ENCODE peak calls at places on chromosomes 6 and 20, in five cellular contexts. One of them, this sample, is unnamed.

GRCh38 chr20:62423326-62423706 is 4.0 kb downstream of the RBBP8NL start:
- DNase-seq in cardiac muscle cell: no peak
- DNase-seq in uterus: no peak
- DNase-seq in PC-3: no peak
- DNase-seq in ovary: no peak
- DNase-seq in this sample: no peak

GRCh38 chr6:24464253-24465038 is 24.9 kb downstream of the GPLD1 start:
- DNase-seq in cardiac muscle cell: no peak
- DNase-seq in PC-3: peak; percentile 58
- DNase-seq in ovary: no peak
- DNase-seq in uterus: no peak
- DNase-seq in this sample: no peak

GRCh38 chr6:1527098-1527497 is 82.6 kb upstream of the FOXC1 start:
- DNase-seq in PC-3: no peak
- DNase-seq in uterus: no peak
- DNase-seq in cardiac muscle cell: peak; percentile 80
- DNase-seq in ovary: peak; percentile 40
- DNase-seq in this sample: peak; percentile 14

GRCh38 chr6:75747371-75747984 is 1.6 kb upstream of the MYO6 start:
- DNase-seq in PC-3: peak; percentile 74
- DNase-seq in uterus: no peak
- DNase-seq in cardiac muscle cell: no peak
- DNase-seq in ovary: no peak
- DNase-seq in this sample: peak; percentile 69

GRCh38 chr6:37806213-37806612 is 13.3 kb upstream of the ZFAND3 start:
- DNase-seq in uterus: no peak
- DNase-seq in PC-3: no peak
- DNase-seq in cardiac muscle cell: no peak
- DNase-seq in ovary: no peak
- DNase-seq in this sample: peak; percentile 71

GRCh38 chr6:142867988-142868818 is 76.8 kb downstream of the HIVEP2 start:
- DNase-seq in cardiac muscle cell: peak; percentile 90
- DNase-seq in uterus: no peak
- DNase-seq in PC-3: no peak
- DNase-seq in ovary: no peak
- DNase-seq in this sample: peak; percentile 88

GRCh38 chr6:105569706-105570105 is 166.8 kb upstream of the PREP start:
- DNase-seq in uterus: no peak
- DNase-seq in ovary: no peak
- DNase-seq in PC-3: peak; percentile 17
- DNase-seq in cardiac muscle cell: no peak
- DNase-seq in this sample: peak; percentile 56

GRCh38 chr20:50276119-50277063 is 85.8 kb downstream of the CEBPB start:
- DNase-seq in ovary: peak; percentile 20
- DNase-seq in uterus: no peak
- DNase-seq in PC-3: no peak
- DNase-seq in cardiac muscle cell: no peak
- DNase-seq in this sample: peak; percentile 51

GRCh38 chr6:136500414-136500813 is 49.8 kb downstream of the MAP7 start:
- DNase-seq in ovary: no peak
- DNase-seq in cardiac muscle cell: no peak
- DNase-seq in uterus: no peak
- DNase-seq in PC-3: no peak
- DNase-seq in this sample: no peak

GRCh38 chr20:36360429-36360828 is 54.3 kb downstream of the DLGAP4 start:
- DNase-seq in cardiac muscle cell: no peak
- DNase-seq in ovary: no peak
- DNase-seq in uterus: no peak
- DNase-seq in PC-3: no peak
- DNase-seq in this sample: no peak

GRCh38 chr6:83707829-83708545 is 914 bp downstream of the SNAP91 start:
- DNase-seq in ovary: peak; percentile 12
- DNase-seq in uterus: no peak
- DNase-seq in PC-3: no peak
- DNase-seq in cardiac muscle cell: peak; percentile 1
- DNase-seq in this sample: no peak

GRCh38 chr6:27889628-27890315 is 22.4 kb downstream of the OR2B2 start:
- DNase-seq in ovary: no peak
- DNase-seq in cardiac muscle cell: no peak
- DNase-seq in uterus: no peak
- DNase-seq in PC-3: no peak
- DNase-seq in this sample: no peak

GRCh38 chr6:27889275-27889627 is 22.9 kb downstream of the OR2B2 start:
- DNase-seq in ovary: no peak
- DNase-seq in uterus: no peak
- DNase-seq in cardiac muscle cell: no peak
- DNase-seq in PC-3: no peak
- DNase-seq in this sample: no peak

GRCh38 chr6:27892596-27893058 is 19.6 kb downstream of the OR2B2 start:
- DNase-seq in uterus: no peak
- DNase-seq in cardiac muscle cell: no peak
- DNase-seq in ovary: no peak
- DNase-seq in PC-3: peak; percentile 26
- DNase-seq in this sample: no peak

GRCh38 chr6:27891300-27891913 is 20.8 kb downstream of the OR2B2 start:
- DNase-seq in ovary: no peak
- DNase-seq in cardiac muscle cell: no peak
- DNase-seq in PC-3: no peak
- DNase-seq in uterus: no peak
- DNase-seq in this sample: no peak

GRCh38 chr6:27890351-27891299 is 21.6 kb downstream of the OR2B2 start:
- DNase-seq in ovary: no peak
- DNase-seq in uterus: no peak
- DNase-seq in cardiac muscle cell: peak; percentile 94
- DNase-seq in PC-3: no peak
- DNase-seq in this sample: peak; percentile 96
- H3K27ac ChIP-seq in ovary: no peak overlapping the region
- H3K27ac ChIP-seq in uterus: no peak overlapping the region
- H3K27ac ChIP-seq in cardiac muscle cell: peak overlapping the region; percentile 74
- H3K27ac ChIP-seq in PC-3: no peak overlapping the region
- H3K27ac ChIP-seq in this sample: peak overlapping the region; percentile 92

GRCh38 chr6:95142661-95143060 is 434.7 kb upstream of the MANEA start:
- DNase-seq in cardiac muscle cell: no peak
- DNase-seq in PC-3: no peak
- DNase-seq in uterus: no peak
- DNase-seq in ovary: no peak
- DNase-seq in this sample: no peak
- H3K4me3 ChIP-seq in cardiac muscle cell: no peak overlapping the region
- H3K4me3 ChIP-seq in PC-3: no peak overlapping the region
- H3K4me3 ChIP-seq in uterus: no peak overlapping the region
- H3K4me3 ChIP-seq in ovary: no peak overlapping the region
- H3K4me3 ChIP-seq in this sample: no peak overlapping the region

DNA sequence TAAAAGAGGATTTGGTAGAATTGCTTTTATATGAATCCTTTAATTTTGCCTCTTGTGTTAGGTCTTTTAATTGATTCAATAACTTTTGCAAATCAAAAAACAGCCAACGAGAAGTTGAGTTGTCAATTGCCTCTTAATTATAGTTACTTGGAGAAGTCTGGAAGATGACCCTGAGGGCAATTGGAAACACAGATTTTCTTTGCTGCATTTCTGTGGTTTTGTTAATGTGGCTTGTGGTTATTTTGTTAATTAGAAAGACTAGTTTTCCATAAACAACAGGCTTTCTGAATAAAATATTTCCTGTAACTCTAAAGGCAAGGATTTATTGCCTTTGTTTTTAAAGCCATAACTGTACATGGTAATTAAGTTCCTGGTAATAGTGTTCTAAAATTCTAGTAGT is 513.0 kb downstream of the EPHA7 start:
- DNase-seq in PC-3: no peak
- DNase-seq in cardiac muscle cell: no peak
- DNase-seq in ovary: no peak
- DNase-seq in uterus: no peak
- DNase-seq in this sample: no peak
- H3K27ac ChIP-seq in PC-3: no peak overlapping the region
- H3K27ac ChIP-seq in cardiac muscle cell: no peak overlapping the region
- H3K27ac ChIP-seq in ovary: no peak overlapping the region
- H3K27ac ChIP-seq in uterus: no peak overlapping the region
- H3K27ac ChIP-seq in this sample: no peak overlapping the region

GRCh38 chr6:40755046-40755681 is 168.0 kb upstream of the LRFN2 start:
- DNase-seq in uterus: peak; percentile 74
- DNase-seq in PC-3: no peak
- DNase-seq in ovary: no peak
- DNase-seq in cardiac muscle cell: peak; percentile 30
- DNase-seq in this sample: no peak
- H3K4me3 ChIP-seq in uterus: no peak overlapping the region
- H3K4me3 ChIP-seq in PC-3: no peak overlapping the region
- H3K4me3 ChIP-seq in ovary: no peak overlapping the region
- H3K4me3 ChIP-seq in cardiac muscle cell: no peak overlapping the region
- H3K4me3 ChIP-seq in this sample: no peak overlapping the region

GRCh38 chr6:45554596-45554995 is 176.9 kb upstream of the SUPT3H start:
- DNase-seq in PC-3: peak; percentile 8
- DNase-seq in ovary: no peak
- DNase-seq in uterus: no peak
- DNase-seq in cardiac muscle cell: no peak
- DNase-seq in this sample: no peak

GRCh38 chr6:45555981-45556771 is 178.4 kb upstream of the SUPT3H start:
- DNase-seq in uterus: no peak
- DNase-seq in PC-3: peak; percentile 36
- DNase-seq in cardiac muscle cell: peak; percentile 61
- DNase-seq in ovary: no peak
- DNase-seq in this sample: peak; percentile 8

GRCh38 chr6:45557454-45557853 is 179.7 kb upstream of the SUPT3H start:
- DNase-seq in ovary: no peak
- DNase-seq in cardiac muscle cell: no peak
- DNase-seq in PC-3: no peak
- DNase-seq in uterus: no peak
- DNase-seq in this sample: no peak

GRCh38 chr6:45558858-45559257 is 181.1 kb upstream of the SUPT3H start:
- DNase-seq in cardiac muscle cell: no peak
- DNase-seq in PC-3: no peak
- DNase-seq in uterus: no peak
- DNase-seq in ovary: no peak
- DNase-seq in this sample: no peak

DNA sequence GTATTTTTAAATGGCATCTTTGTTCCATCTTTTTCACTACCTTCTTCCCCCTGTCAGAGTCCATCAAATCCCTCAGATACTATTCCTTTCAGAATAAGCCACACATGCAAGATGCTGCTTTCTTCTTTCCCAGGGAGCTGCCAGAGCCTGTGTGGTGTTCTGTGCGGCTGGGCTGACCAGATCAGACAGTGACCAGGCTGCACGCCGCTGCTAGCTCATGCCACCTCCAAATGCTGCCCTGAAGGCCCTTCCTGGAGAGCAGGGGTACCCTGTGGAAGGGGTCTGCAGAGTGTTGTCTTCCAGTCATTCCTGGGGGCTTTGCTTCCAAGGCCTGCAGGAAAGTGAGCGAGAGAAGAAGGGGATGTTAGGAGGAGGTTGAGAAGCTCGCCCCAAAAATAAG is 179.1 kb upstream of the SUPT3H start:
- DNase-seq in cardiac muscle cell: no peak
- DNase-seq in PC-3: no peak
- DNase-seq in ovary: no peak
- DNase-seq in uterus: no peak
- DNase-seq in this sample: no peak
- H3K27ac ChIP-seq in cardiac muscle cell: no peak overlapping the region
- H3K27ac ChIP-seq in PC-3: no peak overlapping the region
- H3K27ac ChIP-seq in ovary: peak overlapping the region; percentile 72
- H3K27ac ChIP-seq in uterus: peak overlapping the region; percentile 77
- H3K27ac ChIP-seq in this sample: no peak overlapping the region

DNA sequence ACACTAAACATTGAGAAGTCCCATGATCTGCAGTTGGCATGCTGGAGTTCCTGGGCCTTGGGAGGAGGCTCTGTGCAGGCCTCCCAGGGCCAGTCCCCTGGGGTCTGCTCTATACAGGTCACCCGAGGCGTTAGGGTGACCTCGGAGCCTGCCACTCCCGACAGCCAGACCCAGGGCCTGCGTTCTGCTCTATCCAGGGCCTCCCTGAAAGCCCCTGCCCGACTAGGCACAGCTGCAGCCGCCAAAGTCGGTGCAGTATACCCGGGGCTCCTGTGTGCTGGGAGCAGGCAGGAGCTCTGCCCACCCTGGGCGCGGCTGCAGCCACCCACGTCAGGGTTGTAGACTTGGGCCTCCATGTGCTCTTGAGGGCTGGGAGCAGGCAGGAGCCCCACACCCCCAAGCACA is 6.3 kb upstream of the OR14J1 start:
- DNase-seq in uterus: no peak
- DNase-seq in PC-3: no peak
- DNase-seq in cardiac muscle cell: no peak
- DNase-seq in ovary: no peak
- DNase-seq in this sample: no peak
- H3K4me3 ChIP-seq in uterus: no peak overlapping the region
- H3K4me3 ChIP-seq in PC-3: no peak overlapping the region
- H3K4me3 ChIP-seq in cardiac muscle cell: no peak overlapping the region
- H3K4me3 ChIP-seq in ovary: no peak overlapping the region
- H3K4me3 ChIP-seq in this sample: no peak overlapping the region

GRCh38 chr20:22795897-22796296 is 211.5 kb upstream of the FOXA2 start:
- DNase-seq in uterus: peak; percentile 78
- DNase-seq in ovary: peak; percentile 60
- DNase-seq in PC-3: peak; percentile 97
- DNase-seq in cardiac muscle cell: peak; percentile 98
- DNase-seq in this sample: no peak
- H3K27ac ChIP-seq in uterus: peak overlapping the region; percentile 72
- H3K27ac ChIP-seq in ovary: peak overlapping the region; percentile 23
- H3K27ac ChIP-seq in PC-3: peak overlapping the region; percentile 57
- H3K27ac ChIP-seq in cardiac muscle cell: no peak overlapping the region
- H3K27ac ChIP-seq in this sample: no peak overlapping the region